ENCODE peak calls at places on chromosomes 2 and 18, in four cellular contexts. S is uterus, J is endothelial cell, M is K562. E is an unnamed sample.

GRCh38 chr18:23837591-23837990 is 148.3 kb downstream of the LAMA3 start:
- DNase-seq in S (peak; percentile 56), J (no peak), M (no peak), E (peak; percentile 31)

GRCh38 chr2:45494275-45494977 is 116.6 kb downstream of the SRBD1 start:
- DNase-seq in S (no peak), J (peak; percentile 16), M (peak; percentile 27), E (no peak)

GRCh38 chr2:203451686-203452085 is 83.4 kb downstream of the RAPH1 start:
- DNase-seq in S (no peak), J (no peak), M (no peak), E (no peak)

GRCh38 chr2:84290537-84290936 is 168.5 kb downstream of the SUCLG1 start:
- DNase-seq in S (no peak), J (no peak), M (peak; percentile 23), E (no peak)

GRCh38 chr18:57901819-57902600 is 98.9 kb upstream of the ATP8B1 start:
- DNase-seq in S (no peak), J (no peak), M (no peak), E (no peak)

GRCh38 chr2:102597788-102598187 is 21.6 kb upstream of the SLC9A2 start:
- DNase-seq in S (no peak), J (no peak), M (no peak), E (no peak)

GRCh38 chr2:222410534-222410933 is 13.8 kb upstream of the SGPP2 start:
- DNase-seq in S (no peak), J (no peak), M (no peak), E (no peak)

GRCh38 chr2:65000619-65001018 is 11.4 kb downstream of the SLC1A4 start:
- DNase-seq in S (no peak), J (no peak), M (no peak), E (no peak)

GRCh38 chr2:12702661-12703121 is 14.0 kb upstream of the TRIB2 start:
- DNase-seq in S (peak; percentile 53), J (no peak), M (no peak), E (no peak)

GRCh38 chr2:50515638-50516037 is 516.3 kb downstream of the NRXN1 start:
- DNase-seq in S (no peak), J (no peak), M (no peak), E (no peak)

GRCh38 chr2:202299712-202300111 is 34.1 kb downstream of the NOP58 start:
- DNase-seq in S (no peak), J (no peak), M (no peak), E (no peak)

GRCh38 chr2:17076535-17076934 is 410.9 kb upstream of the CYRIA start:
- DNase-seq in S (no peak), J (no peak), M (no peak), E (no peak)

GRCh38 chr2:236117861-236118269 is 50.3 kb downstream of the GBX2 start:
- DNase-seq in S (no peak), J (no peak), M (no peak), E (no peak)

GRCh38 chr2:226649871-226650660 is 149.6 kb downstream of the IRS1 start:
- DNase-seq in S (peak; percentile 76), J (peak; percentile 63), M (no peak), E (peak; percentile 37)

GRCh38 chr18:35089918-35090550 is 48.8 kb downstream of the MAPRE2 start:
- DNase-seq in S (no peak), J (no peak), M (no peak), E (no peak)

GRCh38 chr2:131030478-131030971 is 62.7 kb downstream of the FAM168B start:
- DNase-seq in S (no peak), J (no peak), M (no peak), E (no peak)

GRCh38 chr2:219567791-219568361 is 3.5 kb downstream of the OBSL1 start:
- DNase-seq in S (no peak), J (no peak), M (no peak), E (no peak)

GRCh38 chr2:30203156-30203555 is 28.2 kb upstream of the LBH start:
- DNase-seq in S (no peak), J (no peak), M (no peak), E (no peak)

GRCh38 chr2:172462393-172463381 is 35.3 kb downstream of the ITGA6 start:
- DNase-seq in S (no peak), J (no peak), M (no peak), E (no peak)

GRCh38 chr2:239184179-239184578 is 216.6 kb downstream of the HDAC4 start:
- DNase-seq in S (peak; percentile 10), J (no peak), M (no peak), E (peak; percentile 3)

GRCh38 chr18:48997985-48998831 is 47.4 kb upstream of the SMAD7 start:
- DNase-seq in S (peak; percentile 52), J (no peak), M (peak; percentile 44), E (peak; percentile 49)

GRCh38 chr2:230693411-230693810 is 19.2 kb upstream of the CAB39 start:
- DNase-seq in S (no peak), J (no peak), M (no peak), E (no peak)

GRCh38 chr2:216473187-216473586 is 25.5 kb upstream of the RPL37A start:
- DNase-seq in S (no peak), J (no peak), M (no peak), E (no peak)

GRCh38 chr2:164840458-164840929 is 1.1 kb downstream of the COBLL1 start:
- DNase-seq in S (peak; percentile 18), J (peak; percentile 25), M (no peak), E (peak; percentile 44)

GRCh38 chr18:8701546-8702118 is 3.7 kb upstream of the MTCL1 start:
- DNase-seq in S (no peak), J (no peak), M (no peak), E (no peak)

GRCh38 chr18:6022840-6023239 is 127.5 kb upstream of the TMEM200C start:
- DNase-seq in S (no peak), J (no peak), M (no peak), E (no peak)

GRCh38 chr18:61750840-61751668 is 141.8 kb downstream of the RNF152 start:
- DNase-seq in S (no peak), J (no peak), M (no peak), E (no peak)

DNA sequence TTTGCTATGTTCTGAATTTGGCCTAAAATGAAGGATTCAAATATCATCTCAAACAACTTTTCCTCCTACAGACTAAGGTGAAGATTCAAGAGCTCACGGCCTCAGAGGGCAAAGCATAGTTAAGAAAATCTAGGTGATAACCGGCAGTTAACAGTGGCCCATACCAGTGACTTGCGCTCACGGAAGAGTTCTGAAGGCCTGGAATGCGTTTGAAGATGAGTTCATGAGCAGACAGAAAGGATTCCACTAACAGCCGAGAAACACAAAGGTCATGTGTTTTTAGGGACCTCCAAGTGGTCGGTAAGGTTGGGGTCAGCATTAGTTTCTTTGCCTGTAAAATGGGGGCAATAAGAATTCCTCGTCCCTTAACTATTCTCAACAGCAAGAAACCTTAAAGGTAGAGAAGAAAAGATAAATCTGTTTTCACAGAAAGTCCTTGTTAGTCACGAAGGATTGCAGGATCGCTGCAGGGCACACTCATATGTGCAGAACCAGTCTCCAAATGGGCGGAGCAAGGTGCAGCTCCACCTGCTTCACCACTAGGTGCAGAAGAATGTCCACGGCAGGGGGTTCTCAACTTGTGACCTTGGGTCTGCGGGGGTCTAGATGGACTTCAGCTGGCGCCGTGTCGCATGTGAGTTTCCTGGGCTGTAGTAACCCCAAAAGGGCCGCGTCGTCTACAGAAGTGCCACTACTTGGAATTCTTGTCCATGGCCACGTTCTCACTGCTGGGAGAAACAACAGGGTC is 708 bp upstream of the RPIA start:
- DNase-seq in S (peak; percentile 27), J (no peak), M (peak; percentile 49), E (peak; percentile 25)
- TF ChIP-seq CTCF in S (no peak), J (no peak), M (peak; percentile 19), E (no peak)

GRCh38 chr2:208489687-208490086 is 83.1 kb downstream of the PTH2R start:
- DNase-seq in S (no peak), J (no peak), M (peak; percentile 10), E (no peak)

GRCh38 chr2:208491648-208492047 is 85.1 kb downstream of the PTH2R start:
- DNase-seq in S (no peak), J (no peak), M (peak; percentile 7), E (no peak)

GRCh38 chr2:208493186-208493585 is 86.6 kb downstream of the PTH2R start:
- DNase-seq in S (no peak), J (no peak), M (no peak), E (no peak)

GRCh38 chr2:208488668-208489564 is 82.3 kb downstream of the PTH2R start:
- DNase-seq in S (no peak), J (no peak), M (peak; percentile 64), E (no peak)

GRCh38 chr2:208490492-208490891 is 83.9 kb downstream of the PTH2R start:
- DNase-seq in S (no peak), J (no peak), M (no peak), E (no peak)
- TF ChIP-seq CTCF in S (no peak), J (no peak), M (no peak), E (no peak)

DNA sequence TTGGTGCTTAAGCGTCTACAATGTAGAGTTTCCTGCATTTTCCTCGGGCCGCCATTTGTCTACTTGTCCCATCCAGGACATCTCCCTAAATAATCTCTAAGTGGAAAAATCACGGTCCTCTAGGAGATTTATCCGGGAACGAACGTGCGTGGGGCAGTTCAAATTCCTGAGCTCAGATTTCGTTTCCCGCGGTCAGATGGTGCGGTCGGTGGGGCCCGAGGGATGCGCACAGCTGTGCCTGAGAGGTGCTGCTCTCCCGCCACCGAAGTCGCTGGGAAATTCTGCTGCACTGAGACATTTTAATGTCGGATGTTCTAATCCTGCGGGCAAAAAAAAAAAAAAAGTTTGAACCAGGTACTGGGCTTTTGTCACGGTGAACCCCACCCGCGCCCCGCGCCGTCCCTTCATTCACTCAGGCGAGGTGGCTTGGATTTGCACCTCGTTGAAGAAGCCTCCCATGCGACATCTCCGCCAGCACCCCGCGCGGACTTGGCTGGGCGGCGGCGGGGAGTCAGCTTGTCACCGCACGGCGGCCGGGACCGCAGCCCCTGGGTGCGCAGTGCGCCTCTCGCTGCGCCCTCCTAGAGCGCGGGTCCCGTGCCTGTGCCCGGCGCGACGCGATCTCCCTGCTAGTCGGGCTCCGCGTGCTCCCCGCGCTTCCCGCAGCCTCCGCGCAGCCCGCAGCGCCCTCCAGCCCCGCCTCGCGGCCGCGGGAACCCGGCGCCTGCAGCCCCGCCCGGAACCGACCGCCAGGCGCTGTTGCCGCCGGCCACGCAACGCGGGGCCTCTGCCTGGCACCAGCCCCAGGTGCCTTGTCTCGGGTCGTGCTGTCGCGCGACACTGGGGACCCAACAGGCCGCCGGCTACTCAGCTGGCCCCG is 192.0 kb upstream of the TCF4 start:
- DNase-seq in S (peak; percentile 25), J (peak; percentile 69), M (peak; percentile 37), E (peak; percentile 44)
- TF ChIP-seq CTCF in S (peak; percentile 33), J (no peak), M (peak; percentile 48), E (peak; percentile 59)

DNA sequence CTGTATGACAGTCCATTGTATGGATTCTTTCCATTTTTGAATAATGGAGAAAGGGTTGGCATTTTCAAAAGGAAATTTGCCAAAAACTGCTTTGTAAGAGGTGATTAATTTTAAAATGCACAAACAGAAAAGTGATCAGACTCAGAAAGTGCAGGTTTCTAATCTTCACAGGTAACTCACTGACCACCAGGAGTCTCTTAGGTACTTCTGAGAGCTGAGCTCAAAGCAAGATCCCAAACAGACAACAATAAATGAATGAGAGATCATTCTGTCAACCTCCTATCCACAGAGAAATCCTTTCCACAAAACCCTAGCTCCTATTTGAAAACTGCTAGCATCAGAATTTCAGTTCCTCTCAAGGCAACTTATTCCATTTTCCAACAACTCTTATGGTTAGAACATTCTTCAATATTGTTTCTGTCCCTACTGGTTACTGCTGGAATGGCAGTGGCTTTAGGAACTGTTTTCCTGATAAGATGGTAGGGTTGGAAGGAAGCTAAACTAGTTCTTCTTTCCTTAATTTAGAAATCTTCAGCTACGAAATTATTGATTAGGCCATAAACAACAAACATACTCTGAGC is 20.6 kb upstream of the HAAO start:
- DNase-seq in S (no peak), J (no peak), M (no peak), E (no peak)
- TF ChIP-seq CTCF in S (peak; percentile 52), J (peak; percentile 78), M (peak; percentile 49), E (peak; percentile 66)

GRCh38 chr18:10162340-10162739 is 248.5 kb downstream of the VAPA start:
- DNase-seq in S (no peak), J (no peak), M (no peak), E (no peak)

GRCh38 chr18:10164241-10165160 is 250.7 kb downstream of the VAPA start:
- DNase-seq in S (no peak), J (no peak), M (no peak), E (no peak)

GRCh38 chr18:10160251-10160650 is 246.4 kb downstream of the VAPA start:
- DNase-seq in S (no peak), J (no peak), M (no peak), E (no peak)
- TF ChIP-seq CTCF in S (no peak), J (no peak), M (no peak), E (no peak)

E was measured in left ventricle myocardium inferior.